ENCODE peak calls at places on chromosomes 5 and 9, in five cellular contexts. I is fibroblast of pulmonary artery, E is uterus, X is BE2C, N is fibroblast of lung. A is an unnamed sample.

GRCh38 chr5:179337227-179338122 is 7.8 kb downstream of the ADAMTS2 start:
- DNase-seq in I (no peak), X (no peak), E (no peak), N (no peak), A (no peak)

GRCh38 chr9:13351768-13352386 is 72.4 kb upstream of the MPDZ start:
- DNase-seq in I (peak), N (peak), E (peak), X (peak), A (peak)

GRCh38 chr5:127228540-127229184 is 61.9 kb upstream of the MEGF10 start:
- DNase-seq in X (no peak), N (peak), E (peak), I (no peak), A (no peak)

GRCh38 chr9:111067472-111067871 is 29.2 kb upstream of the LPAR1 start:
- DNase-seq in X (no peak), I (peak), E (no peak), N (no peak), A (peak)

GRCh38 chr9:89116064-89116817 is 62.4 kb downstream of the SHC3 start:
- DNase-seq in X (no peak), I (peak), E (no peak), N (peak), A (peak)

GRCh38 chr5:150044334-150044681 is 42.0 kb downstream of the CSF1R start:
- DNase-seq in I (peak), E (no peak), N (peak), X (no peak), A (peak)

GRCh38 chr5:75510417-75510835 is 1.0 kb downstream of the CERT1 start:
- DNase-seq in X (no peak), N (peak), E (no peak), I (peak), A (peak)

GRCh38 chr5:76081811-76082783 is 1.1 kb upstream of the SV2C start:
- DNase-seq in N (no peak), X (no peak), E (no peak), I (no peak), A (no peak)

GRCh38 chr9:22483528-22484060 is 37.0 kb downstream of the DMRTA1 start:
- DNase-seq in E (no peak), N (no peak), X (no peak), I (no peak), A (no peak)

GRCh38 chr9:16371306-16371705 is 499.2 kb downstream of the BNC2 start:
- DNase-seq in X (no peak), I (no peak), E (no peak), N (peak), A (no peak)

GRCh38 chr9:34254141-34254913 is 74.7 kb downstream of the KIF24 start:
- DNase-seq in X (peak), E (peak), N (peak), I (peak), A (peak)

GRCh38 chr9:100525563-100525962 is 52.3 kb upstream of the CAVIN4 start:
- DNase-seq in X (no peak), E (no peak), N (no peak), I (no peak), A (no peak)

GRCh38 chr9:77712533-77713130 is 64.5 kb upstream of the GNA14 start:
- DNase-seq in E (no peak), X (peak), N (peak), I (peak), A (peak)

GRCh38 chr5:92064993-92065392 is 681.9 kb upstream of the ARRDC3 start:
- DNase-seq in E (no peak), X (no peak), I (no peak), N (no peak), A (no peak)

GRCh38 chr5:16539169-16539666 is 73.6 kb upstream of the ZNF622 start:
- DNase-seq in E (peak), I (peak), X (no peak), N (peak), A (peak)

GRCh38 chr5:160423025-160423554 is 1.4 kb downstream of the PTTG1 start:
- DNase-seq in X (no peak), E (no peak), N (no peak), I (no peak), A (no peak)

GRCh38 chr9:126692759-126693427 is 79.2 kb downstream of the LMX1B start:
- DNase-seq in I (no peak), E (no peak), N (no peak), X (no peak), A (no peak)

GRCh38 chr9:98121096-98121495 is 2.1 kb upstream of the TRIM14 start:
- DNase-seq in E (peak), X (peak), N (no peak), I (peak), A (no peak)

GRCh38 chr9:98726735-98727134 is 18.0 kb upstream of the GABBR2 start:
- DNase-seq in E (no peak), X (no peak), I (peak), N (peak), A (peak)

GRCh38 chr5:78793907-78794687 is 145.5 kb upstream of the LHFPL2 start:
- DNase-seq in X (no peak), N (no peak), E (no peak), I (no peak), A (no peak)

GRCh38 chr9:98231770-98232478 is 23.5 kb downstream of the TBC1D2 start:
- DNase-seq in X (no peak), E (no peak), N (peak), I (peak), A (peak)

GRCh38 chr9:74443036-74443750 is 53.9 kb upstream of the RORB start:
- DNase-seq in I (no peak), E (no peak), X (no peak), N (peak), A (no peak)

GRCh38 chr9:93955356-93956182 is 414 bp upstream of the BARX1 start:
- DNase-seq in E (no peak), I (no peak), N (no peak), X (no peak), A (no peak)

GRCh38 chr9:75830303-75830702 is 60.2 kb upstream of the PCSK5 start:
- DNase-seq in E (no peak), I (no peak), N (no peak), X (no peak), A (no peak)

GRCh38 chr9:20391208-20391607 is 231.1 kb downstream of the MLLT3 start:
- DNase-seq in N (no peak), E (no peak), I (no peak), X (no peak), A (no peak)

GRCh38 chr5:43997647-43998251 is 391.5 kb downstream of the FGF10 start:
- DNase-seq in I (no peak), E (no peak), X (no peak), N (no peak), A (peak)

GRCh38 chr9:92236915-92237314 is 56.6 kb downstream of the IARS1 start:
- DNase-seq in X (no peak), E (no peak), I (no peak), N (no peak), A (no peak)

GRCh38 chr9:92247296-92247695 is 46.2 kb downstream of the IARS1 start:
- DNase-seq in I (peak), N (peak), E (no peak), X (no peak), A (no peak)

GRCh38 chr9:92245005-92245797 is 48.3 kb downstream of the IARS1 start:
- DNase-seq in X (no peak), E (no peak), N (peak), I (peak), A (peak)

GRCh38 chr9:92242779-92243136 is 50.7 kb downstream of the IARS1 start:
- DNase-seq in X (no peak), I (no peak), E (no peak), N (no peak), A (no peak)

DNA sequence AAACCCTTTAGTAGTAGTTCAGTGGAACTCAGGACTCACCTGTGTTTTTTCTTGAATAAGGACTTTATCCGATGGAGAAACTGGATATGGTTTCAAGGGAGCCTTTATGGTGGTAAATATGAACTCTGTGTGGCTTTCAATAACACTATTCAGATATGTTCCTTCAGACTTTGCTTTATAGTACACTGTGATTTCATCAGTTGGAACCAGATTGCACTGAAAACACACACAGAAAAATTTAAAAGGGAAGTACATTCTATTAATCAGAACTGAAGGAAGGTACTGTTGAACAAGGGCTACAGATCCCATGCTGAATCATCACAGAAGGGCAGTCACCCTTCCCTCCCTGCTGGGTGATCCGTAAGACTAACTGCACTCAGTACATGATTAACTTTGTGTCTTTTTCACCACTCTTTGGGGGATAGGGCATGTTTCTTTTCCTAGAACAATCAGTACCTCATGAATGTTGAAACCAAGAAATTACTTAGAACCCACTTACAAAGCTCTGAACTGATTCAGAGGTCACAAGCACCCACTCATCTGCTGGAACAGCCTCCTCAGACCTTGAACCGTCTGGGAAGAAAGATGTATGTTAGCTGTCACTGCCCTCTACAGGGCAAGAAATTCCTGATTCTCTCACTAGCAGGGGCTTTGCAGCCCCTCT is 51.2 kb downstream of the IARS1 start:
- DNase-seq in N (peak), X (no peak), I (peak), E (peak), A (peak)
- TF ChIP-seq CTCF in N (peak), X (peak), I (peak), E (peak), A (peak)

GRCh38 chr5:82068723-82069122 is 96.9 kb downstream of the ATG10 start:
- DNase-seq in E (no peak), N (no peak), X (no peak), I (no peak), A (peak)
- H3K4me3 ChIP-seq in E (no peak), N (no peak), X (no peak), I (no peak), A (no peak)

GRCh38 chr9:123225374-123225813 is 43.0 kb downstream of the STRBP start:
- DNase-seq in N (peak), I (peak), E (no peak), X (peak), A (peak)
- TF ChIP-seq CTCF in N (peak), I (peak), E (no peak), X (peak), A (peak)

GRCh38 chr5:153964201-153965101 is 74.3 kb downstream of the FAM114A2 start:
- DNase-seq in I (no peak), X (no peak), N (no peak), E (no peak), A (peak)

GRCh38 chr5:153969563-153969895 is 69.2 kb downstream of the FAM114A2 start:
- DNase-seq in N (no peak), E (no peak), I (no peak), X (no peak), A (no peak)

GRCh38 chr5:153968761-153969562 is 69.7 kb downstream of the FAM114A2 start:
- DNase-seq in X (no peak), I (no peak), E (no peak), N (no peak), A (no peak)

GRCh38 chr5:153960269-153961215 is 78.2 kb downstream of the FAM114A2 start:
- DNase-seq in I (no peak), N (peak), E (no peak), X (no peak), A (no peak)

GRCh38 chr5:153965102-153965645 is 73.5 kb downstream of the FAM114A2 start:
- DNase-seq in X (peak), I (peak), N (peak), E (peak), A (peak)
- H3K4me3 ChIP-seq in X (no peak), I (no peak), N (no peak), E (no peak), A (peak)

DNA sequence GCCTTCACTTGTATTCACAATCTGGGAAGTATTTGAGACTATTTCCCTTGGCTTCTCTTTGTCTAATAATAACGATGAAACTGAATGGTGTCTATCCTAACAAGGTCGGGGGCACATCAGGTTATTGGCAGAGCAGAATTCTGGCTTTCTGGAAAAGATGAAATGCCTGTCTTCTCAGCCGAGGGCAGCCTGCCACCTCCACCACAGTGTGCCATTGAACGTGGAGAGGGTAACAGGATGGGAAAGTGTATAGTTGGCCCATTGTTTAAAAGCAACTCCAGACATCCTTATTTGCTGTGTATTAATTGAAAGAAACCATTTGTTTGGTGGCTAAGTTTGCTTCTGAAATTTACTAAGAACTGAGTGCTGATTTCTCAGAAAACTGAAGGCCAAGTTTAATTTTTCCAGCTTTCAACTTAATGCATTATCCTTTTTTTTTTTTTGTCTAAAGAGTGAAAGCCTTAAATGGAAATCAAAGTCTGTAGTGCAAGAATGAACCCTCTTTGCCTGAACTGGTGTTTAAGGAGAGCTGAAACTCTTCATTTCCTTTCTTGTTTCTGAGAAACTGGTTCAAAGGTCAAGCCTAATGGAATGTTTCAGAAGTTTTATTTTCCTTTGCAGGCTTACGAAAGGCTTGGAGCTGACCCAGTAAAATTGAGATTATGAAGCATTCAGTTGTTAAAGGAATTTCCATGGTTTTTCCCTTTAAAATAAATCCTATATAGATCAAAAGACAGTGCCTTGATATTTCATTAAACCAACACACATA is 563.7 kb upstream of the DAP start:
- DNase-seq in I (no peak), N (no peak), X (no peak), E (no peak), A (no peak)
- TF ChIP-seq CTCF in I (no peak), N (no peak), X (no peak), E (no peak), A (no peak)

GRCh38 chr9:133901184-133901835 is 90.8 kb downstream of the VAV2 start:
- DNase-seq in N (no peak), I (no peak), X (no peak), E (no peak), A (no peak)
- H3K4me3 ChIP-seq in N (no peak), I (no peak), X (no peak), E (no peak), A (no peak)

A was measured in fibroblast of the aortic adventitia.